ENCODE peak calls at places on chromosomes 16 and 17, in seven cellular contexts. One of them, this sample, is unnamed.

GRCh38 chr17:7855643-7856080 is 796 bp downstream of the TMEM88 start:
- DNase-seq in SK-N-SH: no peak
- DNase-seq in K562: no peak
- DNase-seq in HCT116: no peak
- DNase-seq in H1: no peak
- DNase-seq in GM12878: no peak
- DNase-seq in HepG2: no peak
- DNase-seq in this sample: no peak

GRCh38 chr16:57590654-57591085 is 37.8 kb upstream of the ADGRG1 start:
- DNase-seq in SK-N-SH: no peak
- DNase-seq in K562: no peak
- DNase-seq in HCT116: peak
- DNase-seq in H1: no peak
- DNase-seq in GM12878: no peak
- DNase-seq in HepG2: peak
- DNase-seq in this sample: no peak

GRCh38 chr16:86375370-86375769 is 135.0 kb upstream of the FOXF1 start:
- DNase-seq in SK-N-SH: no peak
- DNase-seq in K562: no peak
- DNase-seq in HCT116: no peak
- DNase-seq in H1: no peak
- DNase-seq in GM12878: no peak
- DNase-seq in HepG2: no peak
- DNase-seq in this sample: no peak

GRCh38 chr16:8845699-8846298 is 23.0 kb downstream of the CARHSP1 start:
- DNase-seq in SK-N-SH: peak
- DNase-seq in K562: no peak
- DNase-seq in HCT116: no peak
- DNase-seq in H1: no peak
- DNase-seq in GM12878: no peak
- DNase-seq in HepG2: no peak
- DNase-seq in this sample: no peak

GRCh38 chr16:165539-166374 is at the start of gene HBM:
- DNase-seq in SK-N-SH: peak
- DNase-seq in K562: no peak
- DNase-seq in HCT116: no peak
- DNase-seq in H1: no peak
- DNase-seq in GM12878: no peak
- DNase-seq in HepG2: no peak
- DNase-seq in this sample: no peak

GRCh38 chr16:87138868-87139267 is 178.3 kb downstream of the C16orf95 start:
- DNase-seq in SK-N-SH: no peak
- DNase-seq in K562: no peak
- DNase-seq in HCT116: no peak
- DNase-seq in H1: no peak
- DNase-seq in GM12878: no peak
- DNase-seq in HepG2: no peak
- DNase-seq in this sample: no peak

GRCh38 chr17:28097901-28098300 is 55.4 kb downstream of the NLK start:
- DNase-seq in SK-N-SH: no peak
- DNase-seq in K562: no peak
- DNase-seq in HCT116: no peak
- DNase-seq in H1: no peak
- DNase-seq in GM12878: peak
- DNase-seq in HepG2: no peak
- DNase-seq in this sample: no peak

GRCh38 chr16:11207646-11208045 is 48.4 kb downstream of the SOCS1 start:
- DNase-seq in SK-N-SH: no peak
- DNase-seq in K562: peak
- DNase-seq in HCT116: no peak
- DNase-seq in H1: no peak
- DNase-seq in GM12878: no peak
- DNase-seq in HepG2: no peak
- DNase-seq in this sample: no peak

GRCh38 chr17:31390748-31391495 is 553 bp upstream of the RAB11FIP4 start:
- DNase-seq in SK-N-SH: no peak
- DNase-seq in K562: no peak
- DNase-seq in HCT116: no peak
- DNase-seq in H1: no peak
- DNase-seq in GM12878: no peak
- DNase-seq in HepG2: no peak
- DNase-seq in this sample: no peak

GRCh38 chr16:70703041-70703834 is 17.4 kb upstream of the MTSS2 start:
- DNase-seq in SK-N-SH: peak
- DNase-seq in K562: peak
- DNase-seq in HCT116: no peak
- DNase-seq in H1: no peak
- DNase-seq in GM12878: no peak
- DNase-seq in HepG2: peak
- DNase-seq in this sample: no peak

GRCh38 chr16:46466239-46466638 is 154.9 kb downstream of the SHCBP1 start:
- DNase-seq in SK-N-SH: no peak
- DNase-seq in K562: no peak
- DNase-seq in HCT116: no peak
- DNase-seq in H1: no peak
- DNase-seq in GM12878: no peak
- DNase-seq in HepG2: no peak
- DNase-seq in this sample: no peak

GRCh38 chr17:47850373-47850691 is 631 bp downstream of the SP6 start:
- DNase-seq in SK-N-SH: no peak
- DNase-seq in K562: no peak
- DNase-seq in HCT116: no peak
- DNase-seq in H1: no peak
- DNase-seq in GM12878: no peak
- DNase-seq in HepG2: no peak
- DNase-seq in this sample: peak

GRCh38 chr16:55710466-55710865 is 54.7 kb downstream of the SLC6A2 start:
- DNase-seq in SK-N-SH: no peak
- DNase-seq in K562: no peak
- DNase-seq in HCT116: no peak
- DNase-seq in H1: no peak
- DNase-seq in GM12878: no peak
- DNase-seq in HepG2: no peak
- DNase-seq in this sample: peak

GRCh38 chr17:7972131-7972785 is 30.2 kb upstream of the GUCY2D start:
- DNase-seq in SK-N-SH: no peak
- DNase-seq in K562: no peak
- DNase-seq in HCT116: no peak
- DNase-seq in H1: no peak
- DNase-seq in GM12878: no peak
- DNase-seq in HepG2: no peak
- DNase-seq in this sample: no peak

GRCh38 chr17:17127156-17127555 is 79.0 kb downstream of the PLD6 start:
- DNase-seq in SK-N-SH: no peak
- DNase-seq in K562: no peak
- DNase-seq in HCT116: no peak
- DNase-seq in H1: no peak
- DNase-seq in GM12878: no peak
- DNase-seq in HepG2: no peak
- DNase-seq in this sample: no peak

GRCh38 chr16:66169817-66170216 is 196.7 kb upstream of the CDH5 start:
- DNase-seq in SK-N-SH: no peak
- DNase-seq in K562: no peak
- DNase-seq in HCT116: no peak
- DNase-seq in H1: no peak
- DNase-seq in GM12878: no peak
- DNase-seq in HepG2: peak
- DNase-seq in this sample: no peak

GRCh38 chr16:53529529-53529928 is 26.5 kb upstream of the AKTIP start:
- DNase-seq in SK-N-SH: no peak
- DNase-seq in K562: no peak
- DNase-seq in HCT116: no peak
- DNase-seq in H1: no peak
- DNase-seq in GM12878: no peak
- DNase-seq in HepG2: no peak
- DNase-seq in this sample: no peak

GRCh38 chr17:49747632-49748031 is 16.3 kb downstream of the FAM117A start:
- DNase-seq in SK-N-SH: no peak
- DNase-seq in K562: no peak
- DNase-seq in HCT116: no peak
- DNase-seq in H1: no peak
- DNase-seq in GM12878: no peak
- DNase-seq in HepG2: peak
- DNase-seq in this sample: no peak

GRCh38 chr16:70646260-70647241 is at the start of gene IL34:
- DNase-seq in SK-N-SH: peak
- DNase-seq in K562: no peak
- DNase-seq in HCT116: no peak
- DNase-seq in H1: no peak
- DNase-seq in GM12878: no peak
- DNase-seq in HepG2: no peak
- DNase-seq in this sample: no peak

GRCh38 chr17:15377608-15378007 is 36.2 kb upstream of the TEKT3 start:
- DNase-seq in SK-N-SH: no peak
- DNase-seq in K562: no peak
- DNase-seq in HCT116: peak
- DNase-seq in H1: no peak
- DNase-seq in GM12878: no peak
- DNase-seq in HepG2: peak
- DNase-seq in this sample: no peak

GRCh38 chr16:88432174-88432573 is 20.9 kb upstream of the ZFPM1 start:
- DNase-seq in SK-N-SH: no peak
- DNase-seq in K562: no peak
- DNase-seq in HCT116: no peak
- DNase-seq in H1: no peak
- DNase-seq in GM12878: no peak
- DNase-seq in HepG2: no peak
- DNase-seq in this sample: no peak

GRCh38 chr17:66661411-66661843 is 173.5 kb upstream of the CACNG5 start:
- DNase-seq in SK-N-SH: no peak
- DNase-seq in K562: peak
- DNase-seq in HCT116: peak
- DNase-seq in H1: no peak
- DNase-seq in GM12878: no peak
- DNase-seq in HepG2: no peak
- DNase-seq in this sample: no peak
- TF ChIP-seq JUND in SK-N-SH: peak
- TF ChIP-seq JUND in K562: peak
- TF ChIP-seq JUND in HCT116: peak
- TF ChIP-seq JUND in H1: no peak
- TF ChIP-seq JUND in GM12878: no peak
- TF ChIP-seq JUND in HepG2: no peak
- TF ChIP-seq JUND in this sample: no peak

DNA sequence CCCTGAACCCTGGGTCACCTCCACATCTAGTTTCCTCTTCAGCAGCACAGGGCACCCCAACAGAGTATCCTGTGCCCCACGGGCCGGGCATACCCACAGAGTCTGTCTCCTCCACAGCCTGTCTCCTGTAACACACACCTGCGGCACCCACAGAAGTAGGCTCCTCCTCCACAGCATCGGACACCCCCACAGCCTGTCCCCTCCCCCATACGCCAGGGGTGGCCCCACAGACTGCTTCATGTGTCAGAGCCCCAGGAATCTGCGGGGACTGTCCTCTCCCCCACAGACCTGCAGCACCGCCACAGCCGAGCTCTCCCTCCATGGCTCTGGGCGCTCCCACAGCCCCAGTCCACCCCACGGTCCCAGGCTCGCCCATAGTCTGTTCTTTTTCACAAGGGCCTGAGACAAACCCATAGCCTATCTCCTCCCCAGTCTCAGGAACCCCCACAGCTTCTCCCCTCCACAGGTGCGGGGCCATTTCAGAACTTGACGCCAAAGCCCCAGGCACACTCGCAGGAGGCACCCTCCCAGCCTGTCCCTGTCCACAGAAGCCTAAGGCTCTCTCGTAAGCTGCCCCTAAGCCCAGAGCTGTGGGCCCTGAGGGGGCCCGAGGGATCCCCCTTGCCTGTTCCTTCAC is 1.4 kb downstream of the KIAA0753 start:
- DNase-seq in SK-N-SH: no peak
- DNase-seq in K562: peak
- DNase-seq in HCT116: no peak
- DNase-seq in H1: no peak
- DNase-seq in GM12878: no peak
- DNase-seq in HepG2: no peak
- DNase-seq in this sample: no peak
- TF ChIP-seq JUND in SK-N-SH: no peak
- TF ChIP-seq JUND in K562: no peak
- TF ChIP-seq JUND in HCT116: no peak
- TF ChIP-seq JUND in H1: no peak
- TF ChIP-seq JUND in GM12878: no peak
- TF ChIP-seq JUND in HepG2: no peak
- TF ChIP-seq JUND in this sample: no peak

GRCh38 chr17:13429201-13429600 is 172.5 kb downstream of the HS3ST3A1 start:
- DNase-seq in SK-N-SH: peak
- DNase-seq in K562: no peak
- DNase-seq in HCT116: no peak
- DNase-seq in H1: no peak
- DNase-seq in GM12878: no peak
- DNase-seq in HepG2: no peak
- DNase-seq in this sample: no peak
- TF ChIP-seq JUND in SK-N-SH: peak
- TF ChIP-seq JUND in K562: no peak
- TF ChIP-seq JUND in HCT116: no peak
- TF ChIP-seq JUND in H1: no peak
- TF ChIP-seq JUND in GM12878: no peak
- TF ChIP-seq JUND in HepG2: no peak
- TF ChIP-seq JUND in this sample: no peak

DNA sequence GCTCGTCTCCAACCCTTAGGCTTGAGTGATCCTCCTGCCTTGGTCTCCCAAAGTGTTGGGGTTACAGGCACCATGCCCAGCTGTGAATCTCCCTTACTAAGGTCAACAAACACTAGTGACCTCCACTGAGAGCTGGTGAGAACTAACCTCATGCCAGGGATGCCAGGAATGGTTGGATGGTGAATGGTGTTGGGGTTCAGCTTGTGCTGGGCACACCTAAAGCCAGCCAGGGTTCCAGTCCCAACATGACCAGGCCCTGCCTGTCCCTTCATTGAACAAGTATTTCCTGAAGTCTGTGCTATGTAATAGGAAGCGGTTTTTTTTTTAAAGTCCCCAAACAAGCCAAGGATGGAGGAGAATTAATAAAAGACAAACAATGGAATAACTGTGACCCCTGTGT is 56.0 kb upstream of the TOB1 start:
- DNase-seq in SK-N-SH: no peak
- DNase-seq in K562: no peak
- DNase-seq in HCT116: no peak
- DNase-seq in H1: no peak
- DNase-seq in GM12878: no peak
- DNase-seq in HepG2: no peak
- DNase-seq in this sample: no peak
- TF ChIP-seq JUND in SK-N-SH: no peak
- TF ChIP-seq JUND in K562: no peak
- TF ChIP-seq JUND in HCT116: no peak
- TF ChIP-seq JUND in H1: no peak
- TF ChIP-seq JUND in GM12878: no peak
- TF ChIP-seq JUND in HepG2: no peak
- TF ChIP-seq JUND in this sample: no peak

This sample was measured in T47D.